ENCODE peak calls at places on chromosomes 16 and 17, in five cellular contexts. One of them, this sample, is unnamed.
A peak's percentile ranks its signal among the peaks of the same experiment; 100 is the strongest.

GRCh38 chr17:336110-337021 is 16.2 kb downstream of the RPH3AL start:
- DNase-seq in NCI-H510A treated with DMSO at 0.1 percent for 48 hours: peak; percentile 58
- DNase-seq in hepatocyte: no peak
- DNase-seq in LHCN-M2: no peak
- DNase-seq in right cardiac atrium: peak; percentile 90
- DNase-seq in this sample: peak; percentile 93

GRCh38 chr17:47276444-47276843 is 22.8 kb downstream of the ITGB3 start:
- DNase-seq in NCI-H510A treated with DMSO at 0.1 percent for 48 hours: no peak
- DNase-seq in hepatocyte: no peak
- DNase-seq in LHCN-M2: no peak
- DNase-seq in right cardiac atrium: no peak
- DNase-seq in this sample: no peak

GRCh38 chr16:77946834-77947233 is 75.5 kb upstream of the CLEC3A start:
- DNase-seq in NCI-H510A treated with DMSO at 0.1 percent for 48 hours: no peak
- DNase-seq in hepatocyte: peak; percentile 23
- DNase-seq in LHCN-M2: no peak
- DNase-seq in right cardiac atrium: no peak
- DNase-seq in this sample: no peak

GRCh38 chr17:82972836-82973372 is 106.5 kb upstream of the METRNL start:
- DNase-seq in NCI-H510A treated with DMSO at 0.1 percent for 48 hours: no peak
- DNase-seq in hepatocyte: no peak
- DNase-seq in LHCN-M2: no peak
- DNase-seq in right cardiac atrium: no peak
- DNase-seq in this sample: no peak

GRCh38 chr16:82439678-82440293 is 187.0 kb upstream of the CDH13 start:
- DNase-seq in NCI-H510A treated with DMSO at 0.1 percent for 48 hours: no peak
- DNase-seq in hepatocyte: peak; percentile 20
- DNase-seq in LHCN-M2: no peak
- DNase-seq in right cardiac atrium: no peak
- DNase-seq in this sample: no peak

GRCh38 chr16:85753559-85753958 is 2.7 kb upstream of the C16orf74 start:
- DNase-seq in NCI-H510A treated with DMSO at 0.1 percent for 48 hours: no peak
- DNase-seq in hepatocyte: no peak
- DNase-seq in LHCN-M2: no peak
- DNase-seq in right cardiac atrium: no peak
- DNase-seq in this sample: no peak

GRCh38 chr16:27597361-27597760 is 47.4 kb downstream of the KATNIP start:
- DNase-seq in NCI-H510A treated with DMSO at 0.1 percent for 48 hours: no peak
- DNase-seq in hepatocyte: no peak
- DNase-seq in LHCN-M2: no peak
- DNase-seq in right cardiac atrium: no peak
- DNase-seq in this sample: no peak

GRCh38 chr17:63445571-63446217 is 412 bp downstream of the CYB561 start:
- DNase-seq in NCI-H510A treated with DMSO at 0.1 percent for 48 hours: peak; percentile 84
- DNase-seq in hepatocyte: peak; percentile 59
- DNase-seq in LHCN-M2: no peak
- DNase-seq in right cardiac atrium: peak; percentile 63
- DNase-seq in this sample: peak; percentile 87

GRCh38 chr16:48972236-48972635 is 309.4 kb downstream of the CBLN1 start:
- DNase-seq in NCI-H510A treated with DMSO at 0.1 percent for 48 hours: no peak
- DNase-seq in hepatocyte: no peak
- DNase-seq in LHCN-M2: no peak
- DNase-seq in right cardiac atrium: no peak
- DNase-seq in this sample: no peak